ENCODE peak calls at places on chromosomes 3 and 15, in nine cellular contexts. O, U, I, B, F, Z, P, D and T are unnamed samples.

GRCh38 chr15:25797511-25798206 is 65.5 kb downstream of the ATP10A start:
- DNase-seq in U (no peak), P (no peak), B (no peak), D (no peak), F (no peak), Z (no peak), O (no peak), I (no peak), T (no peak)

GRCh38 chr3:17038141-17038540 is 153.4 kb downstream of the PLCL2 start:
- DNase-seq in I (no peak), Z (no peak), O (no peak), F (no peak), P (no peak), D (no peak), U (no peak), B (no peak), T (no peak)

GRCh38 chr15:97576916-97577645 is 383.4 kb upstream of the ARRDC4 start:
- DNase-seq in I (no peak), D (no peak), F (no peak), O (no peak), B (no peak), U (no peak), Z (no peak), P (no peak), T (no peak)

GRCh38 chr15:36117394-36117793 is 462.0 kb upstream of the CDIN1 start:
- DNase-seq in U (no peak), O (no peak), F (no peak), I (no peak), B (no peak), D (no peak), P (no peak), Z (no peak), T (no peak)

GRCh38 chr3:94520364-94520763 is 457.5 kb downstream of the NSUN3 start:
- DNase-seq in I (no peak), F (no peak), P (no peak), D (no peak), B (no peak), U (no peak), Z (no peak), O (no peak), T (no peak)

GRCh38 chr3:190564175-190564574 is 50.3 kb downstream of the IL1RAP start:
- DNase-seq in D (no peak), F (no peak), Z (no peak), P (no peak), B (no peak), O (no peak), U (no peak), I (no peak), T (no peak)

GRCh38 chr15:81410318-81410753 is 36.3 kb upstream of the TMC3 start:
- DNase-seq in U (peak), F (peak), Z (peak), D (peak), O (peak), P (peak), I (peak), B (peak), T (peak)

GRCh38 chr15:31338879-31339557 is 12.4 kb downstream of the KLF13 start:
- DNase-seq in B (peak), Z (peak), O (peak), D (no peak), U (no peak), F (peak), I (no peak), P (no peak), T (no peak)

GRCh38 chr3:7270731-7271130 is 409.8 kb downstream of the GRM7 start:
- DNase-seq in P (no peak), O (no peak), F (no peak), U (no peak), B (no peak), D (no peak), I (no peak), Z (no peak), T (no peak)

GRCh38 chr3:50660386-50660785 is 14.3 kb upstream of the DOCK3 start:
- DNase-seq in P (no peak), F (no peak), I (no peak), B (no peak), D (peak), O (no peak), U (no peak), Z (no peak), T (no peak)

GRCh38 chr15:55164284-55164683 is 32.5 kb downstream of the RSL24D1 start:
- DNase-seq in P (no peak), Z (no peak), U (no peak), B (no peak), F (no peak), D (no peak), O (no peak), I (no peak), T (no peak)

GRCh38 chr3:142118911-142119310 is 30.4 kb downstream of the TFDP2 start:
- DNase-seq in U (no peak), Z (no peak), I (no peak), B (no peak), D (no peak), F (no peak), P (no peak), O (no peak), T (no peak)

GRCh38 chr3:104810896-104811295 is 555.8 kb upstream of the ALCAM start:
- DNase-seq in U (no peak), F (no peak), P (no peak), I (no peak), B (no peak), O (no peak), Z (no peak), D (no peak), T (no peak)

GRCh38 chr3:184577546-184577945 is 16.0 kb downstream of the EPHB3 start:
- DNase-seq in D (no peak), P (no peak), O (no peak), B (no peak), F (no peak), I (no peak), U (no peak), Z (no peak), T (no peak)

GRCh38 chr15:52010633-52011595 is 8.1 kb upstream of the MAPK6 start:
- DNase-seq in B (peak), F (peak), U (peak), D (no peak), O (peak), P (peak), Z (no peak), I (no peak), T (peak)

GRCh38 chr3:58965870-58966269 is 84.0 kb downstream of the CFAP20DC start:
- DNase-seq in B (no peak), P (no peak), U (no peak), O (peak), F (no peak), D (no peak), I (no peak), Z (no peak), T (no peak)

GRCh38 chr3:72487946-72488735 is 360.1 kb downstream of the SHQ1 start:
- DNase-seq in B (no peak), U (no peak), Z (no peak), I (no peak), D (no peak), P (no peak), F (no peak), O (no peak), T (no peak)

GRCh38 chr3:19948192-19948591 is 1.3 kb downstream of the RAB5A start:
- DNase-seq in F (no peak), Z (no peak), U (no peak), O (no peak), I (no peak), B (no peak), D (no peak), P (no peak), T (no peak)

GRCh38 chr3:14761121-14761672 is 57.6 kb upstream of the FGD5 start:
- DNase-seq in B (no peak), O (peak), Z (no peak), D (peak), F (no peak), P (no peak), U (no peak), I (no peak), T (no peak)

GRCh38 chr15:95129589-95129988 is 898.2 kb downstream of the MCTP2 start:
- DNase-seq in O (no peak), U (no peak), Z (peak), D (no peak), B (no peak), F (no peak), I (no peak), P (no peak), T (no peak)

GRCh38 chr3:27378331-27378730 is 9.1 kb upstream of the NEK10 start:
- DNase-seq in I (no peak), P (no peak), F (no peak), D (no peak), B (no peak), U (no peak), O (no peak), Z (no peak), T (no peak)

GRCh38 chr15:71112429-71112828 is 2.8 kb upstream of the THSD4 start:
- DNase-seq in F (no peak), I (no peak), O (no peak), U (no peak), P (no peak), B (no peak), D (no peak), Z (no peak), T (no peak)

GRCh38 chr3:175155172-175155571 is 296.0 kb downstream of the NAALADL2 start:
- DNase-seq in B (no peak), P (no peak), F (no peak), Z (no peak), O (no peak), I (no peak), U (no peak), D (no peak), T (no peak)

GRCh38 chr3:141383555-141384129 is 15.3 kb downstream of the ZBTB38 start:
- DNase-seq in Z (no peak), I (no peak), B (peak), D (no peak), P (peak), U (no peak), F (no peak), O (no peak), T (no peak)

GRCh38 chr3:66317750-66318366 is 97.1 kb downstream of the SLC25A26 start:
- DNase-seq in D (no peak), U (no peak), B (no peak), P (no peak), F (no peak), O (no peak), I (no peak), Z (no peak), T (no peak)

GRCh38 chr3:24263069-24263668 is 231.5 kb downstream of the THRB start:
- DNase-seq in P (no peak), U (no peak), O (no peak), I (no peak), D (no peak), B (no peak), Z (no peak), F (no peak), T (no peak)

GRCh38 chr3:42367903-42368302 is 42.5 kb downstream of the LYZL4 start:
- DNase-seq in O (no peak), P (no peak), Z (no peak), I (no peak), F (no peak), B (no peak), D (no peak), U (no peak), T (no peak)

GRCh38 chr15:39511915-39512260 is 69.0 kb upstream of the THBS1 start:
- DNase-seq in B (no peak), U (no peak), O (peak), I (no peak), P (peak), D (no peak), Z (peak), F (peak), T (no peak)

GRCh38 chr3:190863119-190863465 is 598 bp upstream of the GMNC start:
- DNase-seq in O (no peak), F (no peak), B (peak), Z (no peak), I (no peak), P (no peak), U (peak), D (no peak), T (no peak)